ENCODE peak calls at places on chromosomes 1 and 21, in ten cellular contexts. B is tibial artery, U is AG09309, L is neural progenitor cell, A is psoas muscle, Z is breast epithelium, F is HFF-Myc, M is heart right ventricle, O is upper lobe of right lung, Q is cardiac fibroblast. Y is an unnamed sample.

GRCh38 chr21:20308586-20308985 is 689.6 kb upstream of the NCAM2 start:
- DNase-seq in B (no peak), U (no peak), L (no peak), A (no peak), Z (no peak), F (no peak), M (no peak), O (no peak), Q (no peak), Y (no peak)

GRCh38 chr21:20646431-20646830 is 351.8 kb upstream of the NCAM2 start:
- DNase-seq in B (no peak), U (no peak), L (no peak), A (no peak), Z (no peak), F (no peak), M (no peak), O (no peak), Q (no peak), Y (no peak)

GRCh38 chr1:161486806-161487482 is 18.3 kb upstream of the FCGR2A start:
- DNase-seq in B (peak), U (peak), L (peak), A (no peak), Z (no peak), F (peak), M (peak), O (no peak), Q (peak), Y (no peak)

GRCh38 chr1:23126801-23127200 is 41.9 kb downstream of the LUZP1 start:
- DNase-seq in B (no peak), U (no peak), L (no peak), A (no peak), Z (no peak), F (no peak), M (no peak), O (no peak), Q (peak), Y (no peak)

GRCh38 chr1:12316331-12316730 is 86.5 kb downstream of the VPS13D start:
- DNase-seq in B (no peak), U (no peak), L (no peak), A (no peak), Z (no peak), F (no peak), M (no peak), O (no peak), Q (no peak), Y (no peak)

GRCh38 chr1:27144920-27145661 is 9.8 kb downstream of the SLC9A1 start:
- DNase-seq in B (no peak), U (peak), L (no peak), A (no peak), Z (no peak), F (no peak), M (no peak), O (no peak), Q (peak), Y (no peak)

GRCh38 chr1:47659141-47659540 is 221.3 kb downstream of the FOXD2 start:
- DNase-seq in B (peak), U (no peak), L (peak), A (no peak), Z (no peak), F (no peak), M (no peak), O (no peak), Q (no peak), Y (no peak)

GRCh38 chr1:38256072-38256471 is 209.5 kb upstream of the POU3F1 start:
- DNase-seq in B (no peak), U (no peak), L (no peak), A (no peak), Z (no peak), F (no peak), M (no peak), O (no peak), Q (no peak), Y (no peak)

GRCh38 chr1:77538956-77539509 is 143.4 kb downstream of the ZZZ3 start:
- DNase-seq in B (peak), U (peak), L (no peak), A (peak), Z (no peak), F (peak), M (no peak), O (no peak), Q (peak), Y (peak)

GRCh38 chr1:212139526-212140137 is 104.1 kb downstream of the DTL start:
- DNase-seq in B (no peak), U (no peak), L (no peak), A (no peak), Z (no peak), F (no peak), M (no peak), O (peak), Q (no peak), Y (no peak)

GRCh38 chr21:36535618-36536241 is 55.8 kb upstream of the CLDN14 start:
- DNase-seq in B (no peak), U (no peak), L (no peak), A (no peak), Z (no peak), F (no peak), M (no peak), O (no peak), Q (no peak), Y (no peak)

GRCh38 chr1:179031855-179032513 is 6.3 kb downstream of the FAM20B start:
- DNase-seq in B (no peak), U (no peak), L (no peak), A (no peak), Z (no peak), F (no peak), M (no peak), O (no peak), Q (peak), Y (no peak)

GRCh38 chr1:21503706-21504377 is 5.4 kb upstream of the ALPL start:
- DNase-seq in B (no peak), U (no peak), L (peak), A (no peak), Z (peak), F (no peak), M (no peak), O (peak), Q (no peak), Y (no peak)

GRCh38 chr1:3837685-3838084 is 19.3 kb downstream of the CEP104 start:
- DNase-seq in B (no peak), U (no peak), L (no peak), A (no peak), Z (no peak), F (no peak), M (no peak), O (no peak), Q (no peak), Y (no peak)

GRCh38 chr1:235737751-235738150 is 88.2 kb upstream of the GNG4 start:
- DNase-seq in B (no peak), U (no peak), L (no peak), A (no peak), Z (no peak), F (no peak), M (no peak), O (no peak), Q (no peak), Y (no peak)

GRCh38 chr1:156659994-156660751 is 17.0 kb downstream of the NES start:
- DNase-seq in B (peak), U (peak), L (peak), A (peak), Z (peak), F (peak), M (peak), O (peak), Q (peak), Y (peak)
- H3K4me3 ChIP-seq in B (peak), U (no peak), L (no peak), A (peak), Z (peak), F (peak), M (peak), O (peak), Q (no peak), Y (peak)

GRCh38 chr1:70205437-70206118 is at the start of gene LRRC40:
- DNase-seq in B (peak), U (peak), L (peak), A (peak), Z (peak), F (peak), M (peak), O (peak), Q (peak), Y (peak)

GRCh38 chr1:70204578-70204977 is 801 bp downstream of the LRRC40 start:
- DNase-seq in B (no peak), U (no peak), L (peak), A (no peak), Z (no peak), F (no peak), M (no peak), O (no peak), Q (peak), Y (no peak)

GRCh38 chr1:70205076-70205436 is 323 bp downstream of the LRRC40 start:
- DNase-seq in B (no peak), U (no peak), L (no peak), A (no peak), Z (no peak), F (no peak), M (no peak), O (no peak), Q (no peak), Y (no peak)

GRCh38 chr1:70202173-70202758 is 3.1 kb downstream of the LRRC40 start:
- DNase-seq in B (no peak), U (no peak), L (no peak), A (no peak), Z (no peak), F (no peak), M (no peak), O (no peak), Q (no peak), Y (no peak)

DNA sequence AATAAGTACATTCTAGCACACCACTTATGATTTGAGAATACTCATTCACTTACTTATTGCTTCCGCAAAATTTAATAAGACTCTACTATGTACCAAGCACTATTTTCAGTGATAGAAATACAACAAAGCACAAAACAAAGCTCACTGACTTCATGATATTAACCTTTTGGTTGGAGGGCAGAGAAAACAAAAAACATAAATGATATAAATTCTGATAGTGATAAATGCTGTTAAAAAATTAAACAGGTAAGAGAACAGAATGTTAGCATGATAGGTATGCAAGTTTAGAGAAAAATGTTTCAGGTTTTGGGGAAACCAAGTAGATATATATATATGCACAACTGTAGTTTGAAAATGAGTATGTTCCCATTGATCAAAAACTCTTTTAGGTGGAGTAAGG is 1.2 kb downstream of the LRRC40 start:
- DNase-seq in B (no peak), U (no peak), L (no peak), A (no peak), Z (no peak), F (no peak), M (no peak), O (no peak), Q (no peak), Y (no peak)
- H3K4me3 ChIP-seq in B (no peak), U (peak), L (peak), A (peak), Z (peak), F (peak), M (peak), O (peak), Q (no peak), Y (peak)

GRCh38 chr1:110344152-110344551 is 5.0 kb downstream of the RBM15 start:
- DNase-seq in B (no peak), U (no peak), L (no peak), A (no peak), Z (no peak), F (no peak), M (no peak), O (no peak), Q (no peak), Y (no peak)

GRCh38 chr1:110343249-110343648 is 4.1 kb downstream of the RBM15 start:
- DNase-seq in B (no peak), U (no peak), L (no peak), A (no peak), Z (no peak), F (no peak), M (no peak), O (no peak), Q (no peak), Y (no peak)

GRCh38 chr1:110346690-110347089 is 7.5 kb downstream of the RBM15 start:
- DNase-seq in B (no peak), U (no peak), L (peak), A (no peak), Z (no peak), F (no peak), M (no peak), O (no peak), Q (no peak), Y (no peak)

GRCh38 chr1:110347182-110347893 is 8.2 kb downstream of the RBM15 start:
- DNase-seq in B (no peak), U (no peak), L (no peak), A (no peak), Z (no peak), F (no peak), M (no peak), O (no peak), Q (no peak), Y (no peak)

GRCh38 chr1:110345480-110345879 is 6.3 kb downstream of the RBM15 start:
- DNase-seq in B (no peak), U (no peak), L (no peak), A (no peak), Z (no peak), F (no peak), M (no peak), O (no peak), Q (no peak), Y (no peak)
- H3K4me3 ChIP-seq in B (no peak), U (no peak), L (peak), A (peak), Z (no peak), F (no peak), M (no peak), O (no peak), Q (no peak), Y (no peak)

GRCh38 chr1:183610053-183610452 is 19.8 kb upstream of the NCF2 start:
- DNase-seq in B (no peak), U (no peak), L (no peak), A (no peak), Z (no peak), F (no peak), M (peak), O (no peak), Q (peak), Y (no peak)
- H3K4me3 ChIP-seq in B (peak), U (no peak), L (no peak), A (no peak), Z (no peak), F (no peak), M (no peak), O (no peak), Q (no peak), Y (no peak)